ENCODE peak calls at places on chromosomes 12 and 14, in four cellular contexts. One of them, this sample, is unnamed.

GRCh38 chr12:11765817-11766794 is 116.6 kb downstream of the ETV6 start:
- DNase-seq in heart left ventricle: peak
- DNase-seq in heart right ventricle: no peak
- DNase-seq in progenitor cell of endocrine pancreas: no peak
- DNase-seq in this sample: peak

GRCh38 chr14:52338282-52338681 is 24.2 kb downstream of the PTGER2 start:
- DNase-seq in heart left ventricle: no peak
- DNase-seq in heart right ventricle: no peak
- DNase-seq in progenitor cell of endocrine pancreas: no peak
- DNase-seq in this sample: no peak

GRCh38 chr12:82730832-82731497 is 44.3 kb downstream of the TMTC2 start:
- DNase-seq in heart left ventricle: no peak
- DNase-seq in heart right ventricle: no peak
- DNase-seq in progenitor cell of endocrine pancreas: no peak
- DNase-seq in this sample: no peak

GRCh38 chr14:73723799-73724621 is 9.8 kb upstream of the PNMA1 start:
- DNase-seq in heart left ventricle: peak
- DNase-seq in heart right ventricle: peak
- DNase-seq in progenitor cell of endocrine pancreas: no peak
- DNase-seq in this sample: no peak

GRCh38 chr14:24734917-24735500 is 101.0 kb upstream of the GZMB start:
- DNase-seq in heart left ventricle: no peak
- DNase-seq in heart right ventricle: no peak
- DNase-seq in progenitor cell of endocrine pancreas: peak
- DNase-seq in this sample: peak

GRCh38 chr12:34397591-34398365 is 375.5 kb downstream of the ALG10 start:
- DNase-seq in heart left ventricle: peak
- DNase-seq in heart right ventricle: peak
- DNase-seq in progenitor cell of endocrine pancreas: peak
- DNase-seq in this sample: no peak

GRCh38 chr14:37142835-37143499 is 29.4 kb downstream of the SLC25A21 start:
- DNase-seq in heart left ventricle: no peak
- DNase-seq in heart right ventricle: no peak
- DNase-seq in progenitor cell of endocrine pancreas: no peak
- DNase-seq in this sample: no peak

GRCh38 chr14:73753887-73754880 is 40.0 kb upstream of the PNMA1 start:
- DNase-seq in heart left ventricle: peak
- DNase-seq in heart right ventricle: no peak
- DNase-seq in progenitor cell of endocrine pancreas: no peak
- DNase-seq in this sample: no peak

GRCh38 chr12:6548556-6549378 is 7.1 kb downstream of the IFFO1 start:
- DNase-seq in heart left ventricle: no peak
- DNase-seq in heart right ventricle: peak
- DNase-seq in progenitor cell of endocrine pancreas: no peak
- DNase-seq in this sample: no peak

GRCh38 chr14:74922752-74923401 is at the start of gene RPS6KL1:
- DNase-seq in heart left ventricle: peak
- DNase-seq in heart right ventricle: peak
- DNase-seq in progenitor cell of endocrine pancreas: peak
- DNase-seq in this sample: peak

GRCh38 chr12:104971276-104971675 is 13.2 kb upstream of the SLC41A2 start:
- DNase-seq in heart left ventricle: no peak
- DNase-seq in heart right ventricle: no peak
- DNase-seq in progenitor cell of endocrine pancreas: no peak
- DNase-seq in this sample: no peak

GRCh38 chr12:104805186-104805585 is 152.9 kb downstream of the SLC41A2 start:
- DNase-seq in heart left ventricle: no peak
- DNase-seq in heart right ventricle: no peak
- DNase-seq in progenitor cell of endocrine pancreas: no peak
- DNase-seq in this sample: no peak

GRCh38 chr14:50001146-50001998 is 108.5 kb downstream of the ARF6 start:
- DNase-seq in heart left ventricle: peak
- DNase-seq in heart right ventricle: no peak
- DNase-seq in progenitor cell of endocrine pancreas: no peak
- DNase-seq in this sample: no peak

GRCh38 chr12:124816295-124816854 is 47.3 kb downstream of the SCARB1 start:
- DNase-seq in heart left ventricle: no peak
- DNase-seq in heart right ventricle: no peak
- DNase-seq in progenitor cell of endocrine pancreas: no peak
- DNase-seq in this sample: no peak

GRCh38 chr12:56863789-56864188 is 70.4 kb downstream of the SDR9C7 start:
- DNase-seq in heart left ventricle: no peak
- DNase-seq in heart right ventricle: no peak
- DNase-seq in progenitor cell of endocrine pancreas: no peak
- DNase-seq in this sample: no peak

GRCh38 chr12:82412246-82412645 is 53.9 kb downstream of the METTL25 start:
- DNase-seq in heart left ventricle: no peak
- DNase-seq in heart right ventricle: no peak
- DNase-seq in progenitor cell of endocrine pancreas: no peak
- DNase-seq in this sample: no peak

GRCh38 chr12:87960557-87960956 is 68.6 kb downstream of the C12orf50 start:
- DNase-seq in heart left ventricle: no peak
- DNase-seq in heart right ventricle: no peak
- DNase-seq in progenitor cell of endocrine pancreas: no peak
- DNase-seq in this sample: no peak

GRCh38 chr12:123916729-123917128 is 55.9 kb downstream of the CCDC92 start:
- DNase-seq in heart left ventricle: no peak
- DNase-seq in heart right ventricle: no peak
- DNase-seq in progenitor cell of endocrine pancreas: no peak
- DNase-seq in this sample: no peak

GRCh38 chr12:49335118-49335954 is 1.7 kb downstream of the C1QL4 start:
- DNase-seq in heart left ventricle: no peak
- DNase-seq in heart right ventricle: no peak
- DNase-seq in progenitor cell of endocrine pancreas: no peak
- DNase-seq in this sample: no peak

GRCh38 chr12:52307836-52308806 is 13.1 kb downstream of the KRT83 start:
- DNase-seq in heart left ventricle: peak
- DNase-seq in heart right ventricle: peak
- DNase-seq in progenitor cell of endocrine pancreas: peak
- DNase-seq in this sample: peak

GRCh38 chr14:33081259-33081658 is 142.6 kb downstream of the NPAS3 start:
- DNase-seq in heart left ventricle: no peak
- DNase-seq in heart right ventricle: no peak
- DNase-seq in progenitor cell of endocrine pancreas: no peak
- DNase-seq in this sample: no peak

GRCh38 chr12:63150255-63151060 is 543 bp downstream of the AVPR1A start:
- DNase-seq in heart left ventricle: peak
- DNase-seq in heart right ventricle: peak
- DNase-seq in progenitor cell of endocrine pancreas: peak
- DNase-seq in this sample: peak

GRCh38 chr14:105086833-105087307 is 21.6 kb upstream of the GPR132 start:
- DNase-seq in heart left ventricle: peak
- DNase-seq in heart right ventricle: peak
- DNase-seq in progenitor cell of endocrine pancreas: peak
- DNase-seq in this sample: peak

GRCh38 chr12:109844983-109845841 is 12.0 kb upstream of the TRPV4 start:
- DNase-seq in heart left ventricle: peak
- DNase-seq in heart right ventricle: peak
- DNase-seq in progenitor cell of endocrine pancreas: peak
- DNase-seq in this sample: peak

GRCh38 chr14:96576937-96577336 is 74.8 kb downstream of the PAPOLA start:
- DNase-seq in heart left ventricle: no peak
- DNase-seq in heart right ventricle: no peak
- DNase-seq in progenitor cell of endocrine pancreas: no peak
- DNase-seq in this sample: no peak

GRCh38 chr12:68067762-68068376 is 78.6 kb downstream of the IFNG-AS1 start:
- DNase-seq in heart left ventricle: no peak
- DNase-seq in heart right ventricle: no peak
- DNase-seq in progenitor cell of endocrine pancreas: no peak
- DNase-seq in this sample: no peak

GRCh38 chr14:102925646-102926045 is 3.2 kb downstream of the AMN start:
- DNase-seq in heart left ventricle: no peak
- DNase-seq in heart right ventricle: no peak
- DNase-seq in progenitor cell of endocrine pancreas: no peak
- DNase-seq in this sample: no peak

DNA sequence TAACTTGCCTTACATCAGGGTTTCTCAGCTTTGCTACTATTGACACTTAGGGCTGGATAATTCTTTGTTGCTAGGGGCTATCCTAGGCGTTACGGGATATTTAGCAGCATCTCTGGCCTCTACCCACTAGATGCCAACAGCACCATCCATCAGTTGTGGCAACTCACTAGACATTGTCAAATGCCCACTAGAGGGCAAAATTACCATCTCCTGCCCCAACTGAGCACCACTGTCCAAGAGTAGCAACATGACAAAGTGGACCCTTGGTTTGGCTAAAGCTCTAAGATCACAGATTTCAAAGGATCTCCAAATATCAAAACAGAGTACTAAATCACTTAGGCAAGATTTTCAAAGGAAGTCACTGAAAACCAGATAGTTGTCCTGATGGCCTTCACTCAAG is 251.7 kb upstream of the TBX3 start:
- DNase-seq in heart left ventricle: no peak
- DNase-seq in heart right ventricle: no peak
- DNase-seq in progenitor cell of endocrine pancreas: no peak
- DNase-seq in this sample: no peak
- TF ChIP-seq CTCF in heart left ventricle: no peak
- TF ChIP-seq CTCF in heart right ventricle: peak
- TF ChIP-seq CTCF in progenitor cell of endocrine pancreas: no peak
- TF ChIP-seq CTCF in this sample: no peak

DNA sequence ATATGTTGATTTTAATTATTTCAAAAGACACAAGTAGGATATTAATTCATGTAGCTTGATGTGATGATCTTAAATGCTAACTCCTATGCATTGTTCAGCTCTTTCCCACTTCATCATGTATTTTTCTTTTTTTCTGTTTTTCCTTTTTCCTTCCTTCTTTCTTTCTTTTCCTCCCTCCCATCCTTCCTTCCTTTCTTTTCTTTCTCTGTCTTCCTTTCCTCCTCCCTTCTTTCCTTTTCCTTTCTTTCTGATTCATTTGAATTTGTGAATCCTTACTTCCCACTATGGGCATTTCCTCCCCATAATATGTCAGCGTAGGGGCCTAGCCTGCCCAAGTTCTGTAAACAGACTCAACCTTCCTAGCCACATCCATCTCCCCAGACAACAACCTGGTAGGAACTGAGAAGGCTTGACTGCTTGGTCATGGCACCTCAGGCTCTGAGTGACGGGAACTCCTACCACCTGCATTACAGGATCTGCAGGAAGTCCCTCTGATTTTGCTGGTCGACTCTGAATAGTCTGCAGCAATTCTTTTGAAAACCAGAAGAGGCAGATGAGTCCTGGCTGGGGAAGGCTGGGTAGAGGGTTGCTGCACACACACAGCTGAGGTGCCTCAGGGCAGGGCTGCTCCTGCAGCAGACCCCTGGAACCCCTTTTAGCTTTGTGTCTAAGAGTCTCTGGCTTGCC is 33.4 kb upstream of the BHLHE41 start:
- DNase-seq in heart left ventricle: no peak
- DNase-seq in heart right ventricle: no peak
- DNase-seq in progenitor cell of endocrine pancreas: no peak
- DNase-seq in this sample: no peak
- TF ChIP-seq CTCF in heart left ventricle: no peak
- TF ChIP-seq CTCF in heart right ventricle: no peak
- TF ChIP-seq CTCF in progenitor cell of endocrine pancreas: peak
- TF ChIP-seq CTCF in this sample: no peak

GRCh38 chr12:44313188-44313587 is 477.3 kb downstream of the TMEM117 start:
- DNase-seq in heart left ventricle: no peak
- DNase-seq in heart right ventricle: no peak
- DNase-seq in progenitor cell of endocrine pancreas: no peak
- DNase-seq in this sample: no peak

GRCh38 chr12:44314007-44314500 is 478.2 kb downstream of the TMEM117 start:
- DNase-seq in heart left ventricle: no peak
- DNase-seq in heart right ventricle: no peak
- DNase-seq in progenitor cell of endocrine pancreas: no peak
- DNase-seq in this sample: no peak

GRCh38 chr12:44317651-44318126 is 481.8 kb downstream of the TMEM117 start:
- DNase-seq in heart left ventricle: no peak
- DNase-seq in heart right ventricle: no peak
- DNase-seq in progenitor cell of endocrine pancreas: no peak
- DNase-seq in this sample: peak
- TF ChIP-seq CTCF in heart left ventricle: no peak
- TF ChIP-seq CTCF in heart right ventricle: peak
- TF ChIP-seq CTCF in progenitor cell of endocrine pancreas: peak
- TF ChIP-seq CTCF in this sample: peak

DNA sequence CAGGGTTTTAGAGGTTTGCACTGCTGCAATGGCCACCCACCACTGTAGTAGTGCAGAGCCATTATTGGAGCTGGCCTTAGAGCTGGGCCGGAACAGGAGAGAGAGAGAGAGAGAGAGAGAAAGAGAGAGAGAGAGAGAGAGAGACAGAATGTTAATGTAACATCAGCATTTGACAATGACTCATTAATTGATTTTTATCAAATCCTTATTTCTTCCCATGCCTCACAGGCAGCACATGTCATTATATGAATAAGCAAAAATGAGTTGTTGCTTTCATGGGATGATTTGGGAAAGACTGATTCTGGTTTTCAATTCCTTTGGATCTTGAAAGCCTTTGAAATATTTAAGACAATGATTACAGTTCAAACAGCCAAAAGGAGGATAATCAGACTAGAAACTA is 76.3 kb upstream of the PPP4R3A start:
- DNase-seq in heart left ventricle: no peak
- DNase-seq in heart right ventricle: no peak
- DNase-seq in progenitor cell of endocrine pancreas: no peak
- DNase-seq in this sample: no peak
- TF ChIP-seq CTCF in heart left ventricle: no peak
- TF ChIP-seq CTCF in heart right ventricle: no peak
- TF ChIP-seq CTCF in progenitor cell of endocrine pancreas: no peak
- TF ChIP-seq CTCF in this sample: no peak

DNA sequence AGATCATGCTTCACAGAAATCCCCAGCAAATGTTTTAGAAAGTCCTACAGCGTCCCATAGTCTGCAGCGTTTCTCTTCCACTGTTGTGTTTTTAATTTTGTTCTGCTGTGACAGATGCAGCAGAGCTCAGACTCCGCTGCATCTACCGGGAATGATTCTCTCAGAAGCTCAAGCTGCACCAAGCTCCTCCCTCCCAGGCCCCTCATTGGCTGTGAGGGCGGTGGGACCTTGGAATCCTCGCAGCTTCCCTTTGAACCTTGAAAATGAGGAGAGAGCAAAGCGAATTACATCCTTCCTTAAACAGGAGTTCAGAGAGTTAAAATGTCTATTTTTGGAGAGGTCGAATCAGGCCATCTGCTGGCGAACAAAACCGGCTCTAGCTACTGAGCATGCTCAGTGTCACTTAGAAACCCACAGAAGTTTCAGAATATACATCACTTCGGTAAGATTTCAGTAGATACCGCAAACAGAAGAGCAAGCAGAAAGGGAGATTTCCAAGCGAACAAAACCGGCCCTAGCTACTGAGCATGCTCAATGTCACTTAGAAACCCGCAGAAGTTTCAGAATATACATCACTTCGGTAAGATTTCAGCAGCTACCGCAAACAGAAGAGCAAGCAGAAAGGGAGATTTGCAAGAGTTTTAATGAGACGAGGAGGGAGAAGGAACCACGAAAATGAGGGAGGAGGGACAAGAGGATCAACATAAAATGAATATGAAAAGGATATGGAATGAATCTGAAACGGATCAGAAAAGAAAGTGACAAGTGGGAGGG is at the start of gene ABCD2:
- DNase-seq in heart left ventricle: peak
- DNase-seq in heart right ventricle: peak
- DNase-seq in progenitor cell of endocrine pancreas: peak
- DNase-seq in this sample: peak
- TF ChIP-seq CTCF in heart left ventricle: no peak
- TF ChIP-seq CTCF in heart right ventricle: no peak
- TF ChIP-seq CTCF in progenitor cell of endocrine pancreas: no peak
- TF ChIP-seq CTCF in this sample: no peak